ENCODE peak calls at places on chromosomes 4 and X, in eight cellular contexts. P is fibroblast of lung, L is vagina, B is Peyer's patch, K is pancreas, R is ovary, J is cardiac muscle cell, O is PC-9. A is an unnamed sample. For H3K4me1 and H3K36me3, the result is how much of the 10 kb centered on the place peaks cover.

GRCh38 chr4:186719925-186720694 is 3.5 kb downstream of the FAT1 start:
- DNase-seq in P (peak), L (no peak), B (no peak), K (no peak), R (no peak), J (peak), O (peak), A (no peak)

GRCh38 chr4:99062120-99062519 is 26.5 kb downstream of the ADH5 start:
- DNase-seq in P (peak), L (no peak), B (no peak), K (no peak), R (no peak), J (peak), O (no peak), A (no peak)

GRCh38 chr4:15778742-15779231 is 659 bp downstream of the CD38 start:
- DNase-seq in P (peak), L (no peak), B (peak), K (peak), R (no peak), J (peak), O (peak), A (peak)

GRCh38 chrX:30217465-30217864 is 2.1 kb downstream of the MAGEB2 start:
- DNase-seq in P (no peak), L (no peak), B (no peak), K (no peak), R (no peak), J (no peak), O (no peak), A (no peak)

GRCh38 chr4:10334506-10335028 is 122.7 kb downstream of the ZNF518B start:
- DNase-seq in P (no peak), L (no peak), B (no peak), K (no peak), R (no peak), J (no peak), O (no peak), A (no peak)

GRCh38 chr4:73912191-73912590 is 43.0 kb downstream of the CXCL1 start:
- DNase-seq in P (no peak), L (no peak), B (no peak), K (no peak), R (no peak), J (no peak), O (no peak), A (no peak)

GRCh38 chr4:7411896-7412585 is 22.7 kb downstream of the PSAPL1 start:
- DNase-seq in P (no peak), L (no peak), B (peak), K (peak), R (no peak), J (no peak), O (no peak), A (no peak)

GRCh38 chr4:47068986-47069385 is 37.6 kb downstream of the GABRB1 start:
- DNase-seq in P (peak), L (no peak), B (no peak), K (no peak), R (no peak), J (no peak), O (no peak), A (no peak)

GRCh38 chr4:146638801-146639351 is at the start of gene POU4F2:
- DNase-seq in P (peak), L (no peak), B (no peak), K (no peak), R (no peak), J (peak), O (no peak), A (no peak)

GRCh38 chr4:13523591-13524503 is 20.5 kb downstream of the NKX3-2 start:
- DNase-seq in P (no peak), L (no peak), B (no peak), K (no peak), R (no peak), J (no peak), O (no peak), A (no peak)

GRCh38 chr4:102627831-102628523 is 126.8 kb downstream of the NFKB1 start:
- DNase-seq in P (peak), L (no peak), B (no peak), K (no peak), R (no peak), J (no peak), O (peak), A (no peak)

GRCh38 chrX:49053223-49054072 is 5.4 kb upstream of the CCDC120 start:
- DNase-seq in P (peak), L (no peak), B (peak), K (peak), R (peak), J (peak), O (peak), A (peak)

GRCh38 chr4:86973668-86974067 is 38.9 kb downstream of the AFF1 start:
- DNase-seq in P (no peak), L (no peak), B (no peak), K (no peak), R (no peak), J (no peak), O (no peak), A (no peak)

GRCh38 chr4:121690001-121690400 is 6.8 kb downstream of the ANXA5 start:
- DNase-seq in P (peak), L (no peak), B (no peak), K (no peak), R (no peak), J (no peak), O (no peak), A (no peak)

GRCh38 chr4:3613980-3614730 is 81.9 kb upstream of the LRPAP1 start:
- DNase-seq in P (no peak), L (no peak), B (peak), K (peak), R (no peak), J (peak), O (no peak), A (peak)

GRCh38 chrX:120736989-120737388 is 107.1 kb upstream of the C1GALT1C1 start:
- DNase-seq in P (peak), L (no peak), B (no peak), K (no peak), R (no peak), J (no peak), O (no peak), A (no peak)

GRCh38 chr4:53040459-53040815 is 178.3 kb downstream of the RASL11B start:
- DNase-seq in P (peak), L (no peak), B (no peak), K (no peak), R (no peak), J (no peak), O (no peak), A (no peak)

GRCh38 chr4:157072002-157072401 is 3.9 kb upstream of the GLRB start:
- DNase-seq in P (peak), L (no peak), B (no peak), K (no peak), R (no peak), J (no peak), O (no peak), A (no peak)

GRCh38 chr4:122855491-122855890 is 28.9 kb downstream of the FGF2 start:
- DNase-seq in P (no peak), L (no peak), B (no peak), K (no peak), R (no peak), J (no peak), O (no peak), A (no peak)

GRCh38 chrX:69152398-69152797 is 12.9 kb downstream of the PJA1 start:
- DNase-seq in P (no peak), L (peak), B (no peak), K (peak), R (peak), J (no peak), O (peak), A (no peak)

GRCh38 chr4:42482516-42483327 is 85.4 kb downstream of the SHISA3 start:
- DNase-seq in P (peak), L (no peak), B (no peak), K (no peak), R (no peak), J (no peak), O (no peak), A (no peak)

GRCh38 chr4:56817840-56818491 is 3.5 kb downstream of the SPINK2 start:
- DNase-seq in P (peak), L (no peak), B (no peak), K (no peak), R (no peak), J (no peak), O (no peak), A (peak)

GRCh38 chr4:177033130-177033529 is 240.4 kb upstream of the VEGFC start:
- DNase-seq in P (no peak), L (no peak), B (no peak), K (no peak), R (no peak), J (no peak), O (no peak), A (no peak)

GRCh38 chr4:3736806-3737205 is 29.4 kb upstream of the ADRA2C start:
- DNase-seq in P (no peak), L (no peak), B (no peak), K (no peak), R (no peak), J (no peak), O (no peak), A (no peak)

GRCh38 chr4:36226430-36227227 is 17.7 kb downstream of the ARAP2 start:
- DNase-seq in P (no peak), L (no peak), B (no peak), K (no peak), R (no peak), J (no peak), O (no peak), A (no peak)

GRCh38 chr4:15778191-15778741 is at the start of gene CD38:
- DNase-seq in P (no peak), L (no peak), B (no peak), K (no peak), R (no peak), J (peak), O (no peak), A (no peak)

GRCh38 chr4:168857546-168858314 is 152.3 kb downstream of the CBR4 start:
- DNase-seq in P (peak), L (no peak), B (no peak), K (no peak), R (peak), J (no peak), O (no peak), A (no peak)

GRCh38 chr4:17662694-17663093 is 48.3 kb downstream of the MED28 start:
- DNase-seq in P (peak), L (no peak), B (no peak), K (no peak), R (no peak), J (no peak), O (no peak), A (no peak)

GRCh38 chr4:172656055-172656454 is 512.6 kb upstream of the GALNT7 start:
- DNase-seq in P (no peak), L (no peak), B (no peak), K (no peak), R (no peak), J (no peak), O (no peak), A (no peak)

GRCh38 chrX:56284269-56284668 is 52.1 kb downstream of the KLF8 start:
- DNase-seq in P (no peak), L (no peak), B (no peak), K (no peak), R (no peak), J (no peak), O (no peak), A (no peak)

GRCh38 chrX:56281789-56282188 is 49.6 kb downstream of the KLF8 start:
- DNase-seq in P (no peak), L (no peak), B (no peak), K (no peak), R (no peak), J (peak), O (peak), A (no peak)

DNA sequence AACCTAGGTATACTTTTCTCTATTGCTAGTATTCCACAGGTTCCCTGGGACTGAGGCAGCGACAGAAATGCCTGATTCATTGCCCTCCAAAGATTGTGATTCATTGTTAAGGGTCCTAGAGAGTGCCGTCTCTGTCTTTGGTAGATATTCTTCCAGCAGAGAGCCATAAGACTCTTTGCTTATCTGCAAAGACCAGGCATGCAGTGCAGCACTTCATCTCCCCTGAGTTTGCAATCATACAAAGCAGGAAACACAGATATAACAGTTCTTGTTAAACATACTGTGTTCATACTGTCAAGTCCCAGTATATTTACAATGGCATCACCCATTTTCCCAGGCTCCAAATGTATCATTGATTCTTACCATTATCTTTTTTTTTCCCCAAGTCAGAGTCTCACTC is 47.7 kb downstream of the KLF8 start:
- DNase-seq in P (no peak), L (no peak), B (no peak), K (no peak), R (no peak), J (no peak), O (no peak), A (no peak)
- H3K4me1 ChIP-seq in P (under half), L (under half), B (under half), K (under half), R (under half), J (under half), O (under half), A (under half)

GRCh38 chr4:165013691-165014090 is 18.1 kb upstream of the TRIM60 start:
- DNase-seq in P (no peak), L (no peak), B (no peak), K (no peak), R (no peak), J (no peak), O (no peak), A (no peak)

GRCh38 chr4:165010991-165011390 is 20.8 kb upstream of the TRIM60 start:
- DNase-seq in P (no peak), L (no peak), B (no peak), K (no peak), R (no peak), J (no peak), O (no peak), A (no peak)

GRCh38 chr4:165011403-165011802 is 20.4 kb upstream of the TRIM60 start:
- DNase-seq in P (no peak), L (no peak), B (no peak), K (no peak), R (no peak), J (no peak), O (no peak), A (no peak)

GRCh38 chr4:165016971-165017370 is 14.8 kb upstream of the TRIM60 start:
- DNase-seq in P (no peak), L (no peak), B (no peak), K (no peak), R (no peak), J (no peak), O (peak), A (no peak)
- TF ChIP-seq CTCF in P (no peak), L (no peak), B (no peak), K (no peak), R (no peak), J (peak), O (no peak), A (no peak)

DNA sequence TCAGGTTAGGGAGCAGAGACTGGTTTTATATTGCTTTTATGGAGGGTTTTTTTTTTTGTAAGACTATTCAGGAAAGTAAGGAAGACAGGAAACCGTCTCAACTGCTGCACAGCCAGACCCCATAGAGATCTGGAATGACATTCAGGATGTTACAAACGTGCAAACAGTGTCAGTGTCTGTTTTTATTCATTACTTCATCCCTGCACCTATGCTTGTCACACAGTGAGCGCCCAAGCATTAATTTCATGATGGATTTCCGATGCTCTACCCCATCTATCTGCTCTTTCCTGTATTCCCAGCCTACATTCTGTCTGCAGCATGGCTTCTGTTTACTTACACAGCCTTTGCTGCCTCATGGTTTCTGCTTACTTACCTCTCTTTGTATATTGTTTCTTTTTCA is 53.2 kb downstream of the SEPTIN11 start:
- DNase-seq in P (no peak), L (no peak), B (no peak), K (no peak), R (no peak), J (no peak), O (no peak), A (no peak)
- H3K36me3 ChIP-seq in P (under half), L (under half), B (under half), K (under half), R (under half), J (under half), O (under half), A (under half)

GRCh38 chr4:39569209-39569608 is 42.0 kb upstream of the UGDH start:
- DNase-seq in P (no peak), L (no peak), B (no peak), K (no peak), R (no peak), J (no peak), O (no peak), A (no peak)

GRCh38 chr4:39562792-39563191 is 35.6 kb upstream of the UGDH start:
- DNase-seq in P (no peak), L (no peak), B (no peak), K (no peak), R (no peak), J (no peak), O (no peak), A (no peak)

GRCh38 chr4:39563448-39563847 is 36.2 kb upstream of the UGDH start:
- DNase-seq in P (no peak), L (no peak), B (no peak), K (no peak), R (no peak), J (no peak), O (no peak), A (no peak)

GRCh38 chr4:39568805-39569204 is 41.6 kb upstream of the UGDH start:
- DNase-seq in P (no peak), L (no peak), B (no peak), K (peak), R (no peak), J (no peak), O (no peak), A (no peak)

DNA sequence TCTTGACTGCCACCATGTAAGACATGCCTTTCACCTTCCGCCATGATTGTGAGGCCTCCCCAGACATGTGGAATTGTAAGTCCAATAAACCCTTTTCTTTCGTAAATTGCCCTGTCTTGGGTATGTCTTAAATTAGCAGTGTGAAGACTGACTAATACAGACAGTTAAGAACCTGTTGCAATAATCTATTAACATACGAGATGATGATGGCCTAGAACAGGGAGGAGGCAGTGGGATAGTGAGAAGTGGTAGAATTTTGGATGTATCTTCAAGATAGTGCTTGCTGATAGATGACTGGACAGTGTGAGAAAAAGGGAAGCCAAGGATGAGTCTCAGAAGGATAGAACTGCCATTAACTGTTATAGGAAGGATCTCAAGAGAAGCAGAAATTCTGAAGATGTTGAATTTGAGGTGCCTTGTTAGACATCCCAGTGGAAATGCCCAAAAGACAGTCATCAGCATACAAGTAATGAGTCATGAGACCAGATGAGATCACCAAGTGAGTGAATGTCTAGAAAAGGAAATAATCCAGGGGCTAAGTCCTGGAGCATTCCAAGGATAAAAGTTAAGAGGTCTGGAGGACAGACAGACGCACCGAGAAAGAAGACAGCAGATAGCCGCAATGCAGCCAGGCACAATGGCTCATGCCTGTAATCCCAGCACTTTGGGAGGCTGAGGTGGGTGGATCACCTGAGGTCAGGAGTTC is 38.8 kb upstream of the UGDH start:
- DNase-seq in P (peak), L (no peak), B (no peak), K (no peak), R (no peak), J (no peak), O (no peak), A (no peak)
- H3K4me1 ChIP-seq in P (under half), L (under half), B (under half), K (under half), R (under half), J (under half), O (under half), A (under half)

GRCh38 chr4:130359537-130359936 is 1263.6 kb downstream of the C4orf33 start:
- DNase-seq in P (peak), L (no peak), B (no peak), K (no peak), R (no peak), J (no peak), O (no peak), A (no peak)
- TF ChIP-seq CTCF in P (peak), L (no peak), B (no peak), K (no peak), R (no peak), J (peak), O (peak), A (no peak)

A was measured in CD8-positive, alpha-beta T cell.